ENCODE peak calls at places on chromosome 22, in seven cellular contexts. A, C, O, R, J, S and X are unnamed samples.
A peak's percentile ranks its signal among the peaks of the same experiment; 100 is the strongest.

GRCh38 chr22:34015642-34016041 is 95.4 kb upstream of the LARGE1 start:
- DNase-seq in A (no peak), R (no peak), J (no peak), O (no peak), C (no peak), S (no peak), X (no peak)

GRCh38 chr22:45830531-45831245 is 146.3 kb downstream of the WNT7B start:
- DNase-seq in S (no peak), A (no peak), O (no peak), R (no peak), J (no peak), C (no peak), X (no peak)

GRCh38 chr22:46994983-46995382 is 232.5 kb downstream of the TBC1D22A start:
- DNase-seq in R (no peak), C (no peak), A (no peak), O (no peak), S (no peak), J (no peak), X (no peak)

GRCh38 chr22:35352214-35353111 is 28.4 kb upstream of the HMOX1 start:
- DNase-seq in J (peak; percentile 80), A (peak; percentile 64), R (peak; percentile 90), S (peak; percentile 74), C (peak; percentile 84), O (no peak), X (no peak)

GRCh38 chr22:26617251-26618199 is at the start of gene CRYBB1:
- DNase-seq in R (no peak), O (no peak), C (peak; percentile 66), S (no peak), J (peak; percentile 16), A (no peak), X (no peak)

GRCh38 chr22:38423512-38424503 is 31.2 kb downstream of the KCNJ4 start:
- DNase-seq in O (no peak), J (peak; percentile 43), S (peak; percentile 35), R (no peak), C (peak; percentile 16), A (no peak), X (no peak)

GRCh38 chr22:37999640-38000272 is 15.4 kb upstream of the SOX10 start:
- DNase-seq in S (no peak), J (no peak), R (no peak), C (no peak), A (peak; percentile 79), O (peak; percentile 75), X (peak; percentile 91)

GRCh38 chr22:34129691-34130486 is 209.6 kb upstream of the LARGE1 start:
- DNase-seq in J (peak; percentile 11), S (no peak), O (no peak), A (no peak), C (no peak), R (no peak), X (no peak)

GRCh38 chr22:38784035-38784434 is 9.9 kb downstream of the DNAL4 start:
- DNase-seq in S (no peak), O (no peak), C (no peak), R (peak; percentile 36), J (no peak), A (no peak), X (no peak)

GRCh38 chr22:41193829-41194228 is 11.3 kb upstream of the L3MBTL2 start:
- DNase-seq in S (no peak), O (no peak), A (no peak), C (no peak), J (no peak), R (no peak), X (no peak)

GRCh38 chr22:41201146-41201545 is 4.0 kb upstream of the L3MBTL2 start:
- DNase-seq in C (no peak), J (no peak), A (no peak), O (no peak), S (no peak), R (no peak), X (no peak)

GRCh38 chr22:41191467-41191866 is 13.6 kb upstream of the L3MBTL2 start:
- DNase-seq in A (no peak), S (no peak), J (no peak), C (no peak), O (no peak), R (no peak), X (no peak)

GRCh38 chr22:41197808-41198585 is 7.1 kb upstream of the L3MBTL2 start:
- DNase-seq in S (no peak), R (peak; percentile 73), A (no peak), C (peak; percentile 58), O (no peak), J (peak; percentile 56), X (no peak)

DNA sequence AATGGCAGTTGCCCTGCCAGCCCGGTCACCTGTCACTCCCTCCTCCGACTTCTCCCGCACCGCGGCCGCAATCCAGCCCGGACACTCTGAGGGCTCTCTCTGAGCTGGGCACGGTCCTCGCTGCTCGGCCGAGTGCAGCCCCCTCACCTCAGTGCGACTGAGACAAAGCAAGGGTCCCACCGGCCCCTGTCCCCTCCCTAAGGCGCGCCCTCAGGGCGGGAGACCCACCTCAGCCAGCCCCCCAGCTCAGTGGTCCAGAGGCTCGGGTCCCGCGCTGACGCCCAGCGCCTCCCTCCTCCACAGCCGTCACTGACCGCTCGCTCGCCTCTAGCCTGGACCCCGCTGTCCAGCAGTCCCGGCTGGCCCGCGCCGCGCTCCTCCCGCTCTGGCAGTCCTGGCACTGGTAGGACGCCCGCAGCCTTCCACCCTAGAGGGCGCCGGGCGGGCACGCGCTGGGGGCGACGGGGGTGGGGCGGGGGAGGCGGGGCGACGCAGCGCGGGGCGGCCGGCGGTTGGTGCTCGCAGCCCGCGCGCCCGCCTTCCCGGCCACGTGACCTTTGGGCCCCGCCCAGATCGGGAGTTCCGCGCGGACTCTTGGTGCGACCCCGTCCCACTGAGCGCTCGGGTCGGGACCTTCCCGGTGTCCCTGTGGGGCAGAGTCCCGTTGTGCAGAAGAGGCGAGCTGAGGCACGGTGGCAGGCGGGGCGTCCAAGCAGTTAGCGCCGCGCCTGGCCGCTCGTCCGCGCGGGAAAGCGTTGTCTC is 7.9 kb upstream of the L3MBTL2 start:
- DNase-seq in A (peak; percentile 86), O (no peak), C (peak; percentile 88), R (peak; percentile 93), J (peak; percentile 88), S (peak; percentile 89), X (peak; percentile 70)
- TF ChIP-seq CTCF in A (no peak), O (no peak), C (peak; percentile 17), R (no peak), J (no peak), S (no peak), X (no peak)

GRCh38 chr22:31344369-31345330 is 1.5 kb downstream of the PATZ1 start:
- DNase-seq in R (peak; percentile 68), J (peak; percentile 64), C (peak; percentile 48), O (no peak), A (peak; percentile 39), S (peak; percentile 41), X (no peak)

GRCh38 chr22:31347251-31348008 is 1.3 kb upstream of the PATZ1 start:
- DNase-seq in J (peak; percentile 72), R (peak; percentile 85), A (peak; percentile 64), S (peak; percentile 77), C (peak; percentile 79), O (peak; percentile 50), X (peak; percentile 35)

GRCh38 chr22:31345331-31346254 is 553 bp downstream of the PATZ1 start:
- DNase-seq in R (peak; percentile 93), S (peak; percentile 86), O (peak; percentile 68), C (peak; percentile 92), A (peak; percentile 89), J (peak; percentile 88), X (peak; percentile 80)

GRCh38 chr22:31346733-31347250 is 646 bp upstream of the PATZ1 start:
- DNase-seq in R (peak; percentile 82), J (peak; percentile 57), A (peak; percentile 49), S (peak; percentile 79), C (peak; percentile 76), O (no peak), X (peak; percentile 32)

DNA sequence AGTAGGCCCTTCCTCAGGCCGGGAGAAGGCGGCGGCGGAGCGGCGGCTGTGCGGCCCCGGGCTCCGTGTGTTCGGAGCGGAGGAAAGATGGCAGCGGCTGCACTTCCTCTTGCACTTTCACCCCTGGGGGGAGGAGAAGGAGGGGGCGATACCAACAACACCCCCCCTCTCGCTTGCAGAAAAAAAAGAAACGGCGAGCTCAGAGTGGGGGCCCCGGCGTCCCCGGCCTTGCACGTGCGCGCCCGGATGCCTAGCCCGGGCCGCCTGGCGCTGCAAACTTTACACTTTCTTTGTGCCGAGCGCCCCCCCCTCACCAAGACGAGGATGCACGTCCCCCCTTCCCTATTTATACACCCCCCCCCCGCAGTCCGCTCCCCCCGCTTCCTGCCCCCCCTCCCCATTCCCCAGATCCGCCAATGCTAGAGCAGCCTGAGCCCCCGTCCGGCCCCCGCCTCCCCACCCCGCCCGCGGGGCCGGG is at the start of gene PATZ1:
- DNase-seq in J (peak; percentile 78), C (peak; percentile 86), O (peak; percentile 51), S (peak; percentile 74), A (peak; percentile 74), R (peak; percentile 87), X (peak; percentile 80)
- H3K27ac ChIP-seq in J (peak within 1 kb of the TSS; percentile 90), C (peak within 1 kb of the TSS; percentile 96), O (peak within 1 kb of the TSS; percentile 89), S (peak within 1 kb of the TSS; percentile 21), A (peak within 1 kb of the TSS; percentile 74), R (peak within 1 kb of the TSS; percentile 90), X (peak within 1 kb of the TSS; percentile 97)

DNA sequence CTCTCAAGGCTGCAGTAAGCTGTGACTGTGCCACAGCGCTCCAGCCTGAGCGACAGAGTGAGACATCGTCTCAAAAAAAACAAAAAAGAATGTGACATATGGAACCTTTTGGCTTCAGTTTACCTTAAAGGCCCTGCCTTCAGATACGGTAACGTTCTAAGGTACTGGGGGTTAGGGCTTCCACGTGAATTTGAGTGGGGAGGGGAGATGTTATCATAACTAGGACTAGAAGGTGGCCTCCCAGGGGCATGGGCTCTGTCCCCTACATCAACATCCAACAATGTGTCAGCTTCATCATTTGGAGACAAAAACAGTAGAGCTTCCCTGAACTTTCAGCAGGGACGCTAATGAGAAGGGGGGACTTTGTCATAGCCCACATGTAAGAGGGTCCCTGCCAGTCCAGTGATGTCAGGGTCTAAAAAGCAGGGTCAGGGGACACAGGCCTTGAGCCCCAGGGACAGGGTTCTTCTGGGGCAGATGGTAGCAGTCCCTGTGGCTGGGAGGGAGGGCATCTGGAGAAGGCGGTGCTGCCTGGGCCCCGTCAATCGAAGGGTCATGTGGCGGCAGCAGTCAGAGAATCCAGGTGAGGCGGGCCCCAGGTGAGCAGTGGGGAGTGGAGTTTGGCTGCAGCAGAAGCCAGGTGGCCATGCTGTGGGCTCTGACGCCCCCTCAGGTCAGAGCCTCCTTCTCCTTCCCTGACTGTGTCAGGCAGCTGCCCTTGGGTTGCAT is 79.8 kb downstream of the BCR start:
- DNase-seq in R (no peak), C (no peak), S (peak; percentile 83), O (no peak), A (no peak), J (no peak), X (no peak)
- TF ChIP-seq CTCF in R (no peak), C (no peak), S (peak; percentile 63), O (no peak), A (no peak), J (no peak), X (no peak)

GRCh38 chr22:43505896-43506295 is 94.1 kb downstream of the MPPED1 start:
- DNase-seq in J (no peak), C (no peak), S (no peak), R (no peak), A (no peak), O (no peak), X (no peak)

GRCh38 chr22:43504666-43505261 is 93.0 kb downstream of the MPPED1 start:
- DNase-seq in S (no peak), C (no peak), A (no peak), J (no peak), R (no peak), O (no peak), X (no peak)

GRCh38 chr22:43505423-43505822 is 93.6 kb downstream of the MPPED1 start:
- DNase-seq in C (no peak), O (no peak), J (no peak), A (no peak), S (no peak), R (no peak), X (no peak)

GRCh38 chr22:43507235-43507634 is 95.4 kb downstream of the MPPED1 start:
- DNase-seq in R (no peak), C (no peak), J (no peak), A (no peak), S (no peak), O (no peak), X (no peak)

GRCh38 chr22:43506487-43506886 is 94.7 kb downstream of the MPPED1 start:
- DNase-seq in S (no peak), J (no peak), C (no peak), A (no peak), O (no peak), R (no peak), X (no peak)
- H3K27ac ChIP-seq in S (no peak overlapping the region), J (no peak overlapping the region), C (no peak overlapping the region), A (no peak overlapping the region), O (no peak overlapping the region), R (no peak overlapping the region), X (peak overlapping the region; percentile 15)